ENCODE peak calls at places on chromosomes 7 and 10, in four cellular contexts. I is GM23248, O is H7, L is NT2/D1. E is an unnamed sample. For H3K36me3, the result is how much of the 10 kb centered on the place peaks cover.

GRCh38 chr10:11444531-11445228 is 166.8 kb downstream of the USP6NL start:
- DNase-seq in I (no peak), O (peak), L (no peak), E (no peak)

GRCh38 chr10:23478570-23478969 is 39.7 kb downstream of the OTUD1 start:
- DNase-seq in I (peak), O (no peak), L (no peak), E (no peak)

GRCh38 chr10:11838298-11838852 is 15.2 kb downstream of the PROSER2 start:
- DNase-seq in I (no peak), O (no peak), L (no peak), E (no peak)

GRCh38 chr10:5538446-5538845 is 13.7 kb downstream of the CALML3 start:
- DNase-seq in I (peak), O (no peak), L (no peak), E (no peak)

GRCh38 chr7:55964802-55965470 is 551 bp downstream of the NIPSNAP2 start:
- DNase-seq in I (peak), O (peak), L (peak), E (peak)

GRCh38 chr10:76582536-76582935 is 1055.1 kb downstream of the KCNMA1 start:
- DNase-seq in I (peak), O (no peak), L (no peak), E (no peak)

GRCh38 chr10:77287647-77288120 is 349.9 kb downstream of the KCNMA1 start:
- DNase-seq in I (no peak), O (no peak), L (no peak), E (no peak)

GRCh38 chr7:94701555-94701973 is 45.6 kb upstream of the SGCE start:
- DNase-seq in I (peak), O (peak), L (peak), E (peak)

GRCh38 chr10:25232229-25232628 is 57.4 kb downstream of the GPR158 start:
- DNase-seq in I (no peak), O (no peak), L (no peak), E (no peak)

GRCh38 chr7:117791877-117792780 is 81.1 kb downstream of the CTTNBP2 start:
- DNase-seq in I (no peak), O (no peak), L (no peak), E (no peak)

GRCh38 chr10:55370021-55370420 is 569.0 kb upstream of the PCDH15 start:
- DNase-seq in I (peak), O (no peak), L (no peak), E (no peak)

GRCh38 chr10:96401036-96401435 is 42.2 kb upstream of the OPALIN start:
- DNase-seq in I (no peak), O (peak), L (no peak), E (no peak)

GRCh38 chr10:52597189-52597863 is 175.3 kb downstream of the MBL2 start:
- DNase-seq in I (peak), O (no peak), L (no peak), E (no peak)

GRCh38 chr7:99363286-99363685 is 11.2 kb upstream of the ARPC1B start:
- DNase-seq in I (no peak), O (no peak), L (no peak), E (no peak)
- H3K36me3 ChIP-seq in I (under half), O (under half), L (half or more), E (under half)

DNA sequence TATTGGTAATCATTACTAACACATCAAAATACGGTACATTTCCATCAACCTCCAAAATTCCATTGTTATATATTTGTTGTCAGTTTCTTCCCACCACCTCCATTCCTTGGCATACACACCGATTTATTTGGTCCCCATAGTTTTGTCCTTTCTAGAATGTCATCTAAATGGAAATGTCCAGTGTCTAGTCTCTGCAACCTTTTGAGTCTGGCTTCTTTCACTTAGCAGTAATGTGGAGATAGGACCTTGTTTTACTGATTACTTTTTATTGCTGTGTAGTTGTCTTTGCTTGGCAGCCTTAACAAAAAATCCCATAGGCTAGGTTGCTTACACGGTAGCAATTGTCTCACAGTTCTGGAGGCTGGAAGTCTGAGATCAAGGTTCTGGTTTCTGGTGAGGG is 22.5 kb downstream of the TRRAP start:
- DNase-seq in I (no peak), O (no peak), L (no peak), E (no peak)
- H3K36me3 ChIP-seq in I (half or more), O (under half), L (half or more), E (under half)

GRCh38 chr10:7199152-7199760 is 211.6 kb downstream of the SFMBT2 start:
- DNase-seq in I (no peak), O (no peak), L (no peak), E (no peak)

GRCh38 chr10:7195118-7195517 is 215.7 kb downstream of the SFMBT2 start:
- DNase-seq in I (no peak), O (no peak), L (no peak), E (no peak)

GRCh38 chr10:7193369-7193768 is 217.5 kb downstream of the SFMBT2 start:
- DNase-seq in I (no peak), O (no peak), L (no peak), E (no peak)

GRCh38 chr10:7194571-7194970 is 216.3 kb downstream of the SFMBT2 start:
- DNase-seq in I (no peak), O (no peak), L (no peak), E (no peak)

GRCh38 chr10:7196284-7196683 is 214.6 kb downstream of the SFMBT2 start:
- DNase-seq in I (no peak), O (no peak), L (no peak), E (no peak)
- H3K36me3 ChIP-seq in I (under half), O (under half), L (under half), E (under half)

GRCh38 chr10:27207350-27207749 is 33.2 kb downstream of the ACBD5 start:
- DNase-seq in I (no peak), O (no peak), L (no peak), E (no peak)
- H3K36me3 ChIP-seq in I (half or more), O (under half), L (under half), E (under half)

GRCh38 chr10:124671486-124672075 is 72.6 kb downstream of the FAM53B start:
- DNase-seq in I (peak), O (peak), L (no peak), E (no peak)
- H3K36me3 ChIP-seq in I (under half), O (under half), L (under half), E (under half)

GRCh38 chr7:124338861-124339260 is 306.0 kb upstream of the TMEM229A start:
- DNase-seq in I (no peak), O (no peak), L (no peak), E (no peak)
- H3K36me3 ChIP-seq in I (under half), O (under half), L (under half), E (under half)

GRCh38 chr7:18494821-18495408 is 634 bp upstream of the HDAC9 start:
- DNase-seq in I (peak), O (no peak), L (no peak), E (no peak)
- H3K36me3 ChIP-seq in I (under half), O (under half), L (under half), E (under half)

DNA sequence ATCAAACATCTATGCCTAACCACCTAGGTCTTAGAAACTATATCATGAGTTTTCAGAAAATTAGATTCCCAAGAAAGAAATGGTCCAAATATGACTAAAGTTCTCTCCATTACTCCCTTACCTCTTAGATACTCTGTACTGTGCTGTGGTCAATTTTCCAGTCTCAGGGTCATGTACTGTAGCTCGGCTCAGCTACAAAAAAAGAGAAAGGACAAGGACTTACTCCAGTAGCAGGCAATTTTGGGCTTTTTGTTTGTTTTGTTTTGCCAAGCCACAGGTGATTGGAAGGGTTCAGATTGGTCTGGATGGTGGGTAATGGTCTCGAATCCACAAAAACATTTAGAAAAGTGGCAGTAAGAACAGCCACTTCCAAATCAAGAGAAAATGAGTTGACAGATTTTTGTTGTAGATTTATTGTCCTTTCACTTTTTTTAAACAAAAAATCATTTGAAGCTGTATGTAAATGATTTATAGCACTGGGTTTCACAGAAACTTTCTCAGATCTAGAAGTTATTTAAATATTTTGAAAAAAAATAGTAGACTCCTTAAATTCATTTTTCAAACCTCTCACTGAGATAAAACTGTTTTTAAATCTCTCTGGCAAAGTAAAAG is 52.8 kb downstream of the P4HA1 start:
- DNase-seq in I (no peak), O (no peak), L (no peak), E (no peak)
- H3K36me3 ChIP-seq in I (half or more), O (under half), L (under half), E (under half)

DNA sequence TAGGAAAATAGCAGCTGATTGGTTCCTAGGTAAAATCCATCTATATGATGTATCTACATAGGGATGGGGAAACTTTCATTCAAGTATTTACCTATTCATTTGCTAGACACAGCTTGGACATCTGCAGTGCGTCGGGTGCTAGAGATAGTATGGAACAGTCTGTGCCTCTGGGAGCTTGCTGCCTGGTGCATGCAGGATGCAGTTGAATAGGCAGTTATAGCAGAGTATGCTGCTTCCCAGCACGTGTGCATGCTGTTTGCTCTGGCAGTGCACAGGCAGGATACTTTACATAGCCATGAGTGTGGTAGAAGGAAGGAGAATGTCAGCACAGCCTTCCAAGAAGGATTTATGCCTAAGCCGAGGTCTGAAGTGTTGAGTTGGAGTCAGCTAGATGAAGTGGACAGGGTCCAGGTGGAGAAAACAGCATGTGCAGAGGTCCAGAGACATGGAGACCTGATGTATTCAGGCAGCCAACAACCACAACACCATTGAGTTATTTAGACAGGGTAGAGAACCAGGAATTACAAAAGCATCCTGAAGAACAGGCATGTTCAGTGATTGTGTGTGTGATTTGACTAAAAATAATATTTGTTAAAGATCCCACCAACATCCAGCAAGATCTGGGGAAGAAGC is 8.1 kb downstream of the MAP3K8 start:
- DNase-seq in I (no peak), O (no peak), L (no peak), E (no peak)
- H3K36me3 ChIP-seq in I (under half), O (under half), L (half or more), E (under half)